ENCODE peak calls at places on chromosomes 7 and 10, in five cellular contexts. One of them, this sample, is unnamed.

GRCh38 chr10:30510184-30510931 is 76.4 kb downstream of the MAP3K8 start:
- DNase-seq in endothelial cell: no peak
- DNase-seq in lower lobe of right lung: no peak
- DNase-seq in neural progenitor cell: no peak
- DNase-seq in OCI-LY7: no peak
- DNase-seq in this sample: peak; percentile 47

GRCh38 chr10:29372920-29373319 is 84.0 kb downstream of the LYZL1 start:
- DNase-seq in neural progenitor cell: no peak
- DNase-seq in OCI-LY7: no peak
- DNase-seq in endothelial cell: no peak
- DNase-seq in lower lobe of right lung: no peak
- DNase-seq in this sample: no peak

GRCh38 chr10:3623746-3624145 is 161.3 kb downstream of the KLF6 start:
- DNase-seq in lower lobe of right lung: no peak
- DNase-seq in OCI-LY7: peak; percentile 92
- DNase-seq in endothelial cell: no peak
- DNase-seq in neural progenitor cell: no peak
- DNase-seq in this sample: no peak

GRCh38 chr7:1950623-1951523 is 280.8 kb downstream of the ELFN1 start:
- DNase-seq in endothelial cell: no peak
- DNase-seq in OCI-LY7: no peak
- DNase-seq in neural progenitor cell: no peak
- DNase-seq in lower lobe of right lung: peak; percentile 67
- DNase-seq in this sample: no peak

GRCh38 chr7:47681241-47681810 is 99.4 kb upstream of the TNS3 start:
- DNase-seq in endothelial cell: no peak
- DNase-seq in OCI-LY7: no peak
- DNase-seq in lower lobe of right lung: no peak
- DNase-seq in neural progenitor cell: no peak
- DNase-seq in this sample: no peak

GRCh38 chr7:139242741-139243281 is 11.8 kb downstream of the UBN2 start:
- DNase-seq in endothelial cell: no peak
- DNase-seq in OCI-LY7: no peak
- DNase-seq in lower lobe of right lung: no peak
- DNase-seq in neural progenitor cell: no peak
- DNase-seq in this sample: no peak

GRCh38 chr7:18535811-18536413 is 40.4 kb downstream of the HDAC9 start:
- DNase-seq in endothelial cell: no peak
- DNase-seq in OCI-LY7: peak; percentile 49
- DNase-seq in lower lobe of right lung: no peak
- DNase-seq in neural progenitor cell: no peak
- DNase-seq in this sample: no peak

GRCh38 chr10:4982764-4983226 is 19.6 kb downstream of the AKR1C1 start:
- DNase-seq in neural progenitor cell: no peak
- DNase-seq in OCI-LY7: no peak
- DNase-seq in endothelial cell: no peak
- DNase-seq in lower lobe of right lung: peak; percentile 55
- DNase-seq in this sample: no peak

GRCh38 chr7:105191329-105191728 is 177.3 kb downstream of the KMT2E start:
- DNase-seq in lower lobe of right lung: no peak
- DNase-seq in endothelial cell: no peak
- DNase-seq in OCI-LY7: no peak
- DNase-seq in neural progenitor cell: no peak
- DNase-seq in this sample: no peak

GRCh38 chr10:119401671-119402395 is 140.7 kb downstream of the RGS10 start:
- DNase-seq in OCI-LY7: no peak
- DNase-seq in endothelial cell: no peak
- DNase-seq in neural progenitor cell: no peak
- DNase-seq in lower lobe of right lung: peak; percentile 43
- DNase-seq in this sample: no peak

GRCh38 chr10:77182803-77183202 is 454.8 kb downstream of the KCNMA1 start:
- DNase-seq in endothelial cell: no peak
- DNase-seq in lower lobe of right lung: no peak
- DNase-seq in neural progenitor cell: no peak
- DNase-seq in OCI-LY7: no peak
- DNase-seq in this sample: no peak

GRCh38 chr10:132612571-132613504 is 75.3 kb downstream of the INPP5A start:
- DNase-seq in lower lobe of right lung: no peak
- DNase-seq in endothelial cell: no peak
- DNase-seq in OCI-LY7: no peak
- DNase-seq in neural progenitor cell: peak; percentile 32
- DNase-seq in this sample: no peak

GRCh38 chr10:97564776-97565175 is 7.8 kb upstream of the ANKRD2 start:
- DNase-seq in OCI-LY7: no peak
- DNase-seq in neural progenitor cell: no peak
- DNase-seq in endothelial cell: no peak
- DNase-seq in lower lobe of right lung: no peak
- DNase-seq in this sample: no peak

GRCh38 chr7:142880886-142881505 is 4.5 kb downstream of the TRPV6 start:
- DNase-seq in lower lobe of right lung: no peak
- DNase-seq in endothelial cell: peak; percentile 58
- DNase-seq in neural progenitor cell: peak; percentile 61
- DNase-seq in OCI-LY7: peak; percentile 53
- DNase-seq in this sample: peak; percentile 75

GRCh38 chr7:36284470-36284869 is 105.2 kb upstream of the ANLN start:
- DNase-seq in OCI-LY7: peak; percentile 18
- DNase-seq in neural progenitor cell: peak; percentile 53
- DNase-seq in lower lobe of right lung: no peak
- DNase-seq in endothelial cell: no peak
- DNase-seq in this sample: no peak
- TF ChIP-seq CTCF in OCI-LY7: peak; percentile 46
- TF ChIP-seq CTCF in neural progenitor cell: peak; percentile 22
- TF ChIP-seq CTCF in lower lobe of right lung: no peak
- TF ChIP-seq CTCF in endothelial cell: no peak
- TF ChIP-seq CTCF in this sample: peak; percentile 31

GRCh38 chr10:48884337-48885045 is 55.1 kb downstream of the LRRC18 start:
- DNase-seq in neural progenitor cell: no peak
- DNase-seq in OCI-LY7: no peak
- DNase-seq in lower lobe of right lung: no peak
- DNase-seq in endothelial cell: no peak
- DNase-seq in this sample: no peak

GRCh38 chr10:48887982-48888381 is 51.7 kb downstream of the LRRC18 start:
- DNase-seq in OCI-LY7: no peak
- DNase-seq in neural progenitor cell: no peak
- DNase-seq in endothelial cell: no peak
- DNase-seq in lower lobe of right lung: no peak
- DNase-seq in this sample: no peak

GRCh38 chr10:48882881-48883280 is 56.8 kb downstream of the LRRC18 start:
- DNase-seq in neural progenitor cell: no peak
- DNase-seq in lower lobe of right lung: no peak
- DNase-seq in endothelial cell: no peak
- DNase-seq in OCI-LY7: no peak
- DNase-seq in this sample: no peak

GRCh38 chr10:48881937-48882336 is 57.7 kb downstream of the LRRC18 start:
- DNase-seq in lower lobe of right lung: no peak
- DNase-seq in neural progenitor cell: no peak
- DNase-seq in endothelial cell: no peak
- DNase-seq in OCI-LY7: no peak
- DNase-seq in this sample: no peak

DNA sequence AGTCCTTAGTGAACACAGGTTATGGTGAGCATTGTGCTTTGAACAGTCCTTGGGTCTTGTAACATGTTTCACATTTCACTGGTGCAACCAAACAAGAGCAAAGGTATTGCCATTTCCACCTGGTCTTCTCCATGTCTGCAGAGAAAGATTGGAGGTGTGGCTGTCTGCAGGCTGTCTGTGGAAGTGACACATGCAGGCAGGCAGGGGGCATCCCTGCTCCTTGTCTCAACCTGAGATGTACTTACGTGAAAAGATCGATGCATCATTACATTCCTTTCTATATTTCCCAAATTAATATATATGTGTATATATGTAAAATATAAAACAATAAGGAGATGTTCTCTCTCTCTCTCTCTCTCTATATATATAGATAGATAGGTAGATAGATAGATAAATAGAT is 54.3 kb downstream of the LRRC18 start:
- DNase-seq in lower lobe of right lung: no peak
- DNase-seq in neural progenitor cell: peak; percentile 43
- DNase-seq in OCI-LY7: peak; percentile 19
- DNase-seq in endothelial cell: peak; percentile 35
- DNase-seq in this sample: no peak
- TF ChIP-seq CTCF in lower lobe of right lung: peak; percentile 23
- TF ChIP-seq CTCF in neural progenitor cell: peak; percentile 55
- TF ChIP-seq CTCF in OCI-LY7: peak; percentile 41
- TF ChIP-seq CTCF in endothelial cell: peak; percentile 23
- TF ChIP-seq CTCF in this sample: peak; percentile 15

DNA sequence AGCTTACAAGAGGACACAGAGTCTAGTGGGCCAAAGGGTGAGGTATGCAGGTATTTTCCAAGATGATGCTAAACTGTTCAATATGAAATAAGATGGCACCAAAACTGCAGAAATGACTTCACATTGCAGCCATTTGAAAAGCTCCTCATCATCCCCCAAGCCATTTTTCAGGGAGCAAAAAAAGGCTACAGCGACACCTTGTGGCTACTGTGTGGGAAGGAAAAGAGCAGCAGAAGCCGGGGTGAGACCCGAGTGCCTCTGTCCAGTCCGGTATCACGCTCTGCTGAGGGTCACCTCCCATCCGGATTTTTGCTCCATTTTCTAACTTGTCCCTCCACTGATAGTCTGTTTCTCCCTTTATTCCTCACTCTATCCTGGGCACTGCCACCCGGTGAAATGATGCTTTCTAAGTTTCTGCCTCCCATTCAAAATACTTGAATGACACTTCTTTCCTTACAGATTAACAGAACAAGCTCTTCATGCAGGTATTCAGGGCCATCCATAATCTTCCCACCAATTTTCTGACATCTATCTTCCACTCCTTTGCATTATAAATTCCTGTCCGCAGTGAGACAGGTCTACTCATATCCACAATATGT is 220.2 kb downstream of the DGKI start:
- DNase-seq in OCI-LY7: peak; percentile 25
- DNase-seq in lower lobe of right lung: no peak
- DNase-seq in neural progenitor cell: peak; percentile 80
- DNase-seq in endothelial cell: peak; percentile 70
- DNase-seq in this sample: peak; percentile 52
- TF ChIP-seq CTCF in OCI-LY7: peak; percentile 81
- TF ChIP-seq CTCF in lower lobe of right lung: peak; percentile 69
- TF ChIP-seq CTCF in neural progenitor cell: peak; percentile 87
- TF ChIP-seq CTCF in endothelial cell: peak; percentile 71
- TF ChIP-seq CTCF in this sample: peak; percentile 77

DNA sequence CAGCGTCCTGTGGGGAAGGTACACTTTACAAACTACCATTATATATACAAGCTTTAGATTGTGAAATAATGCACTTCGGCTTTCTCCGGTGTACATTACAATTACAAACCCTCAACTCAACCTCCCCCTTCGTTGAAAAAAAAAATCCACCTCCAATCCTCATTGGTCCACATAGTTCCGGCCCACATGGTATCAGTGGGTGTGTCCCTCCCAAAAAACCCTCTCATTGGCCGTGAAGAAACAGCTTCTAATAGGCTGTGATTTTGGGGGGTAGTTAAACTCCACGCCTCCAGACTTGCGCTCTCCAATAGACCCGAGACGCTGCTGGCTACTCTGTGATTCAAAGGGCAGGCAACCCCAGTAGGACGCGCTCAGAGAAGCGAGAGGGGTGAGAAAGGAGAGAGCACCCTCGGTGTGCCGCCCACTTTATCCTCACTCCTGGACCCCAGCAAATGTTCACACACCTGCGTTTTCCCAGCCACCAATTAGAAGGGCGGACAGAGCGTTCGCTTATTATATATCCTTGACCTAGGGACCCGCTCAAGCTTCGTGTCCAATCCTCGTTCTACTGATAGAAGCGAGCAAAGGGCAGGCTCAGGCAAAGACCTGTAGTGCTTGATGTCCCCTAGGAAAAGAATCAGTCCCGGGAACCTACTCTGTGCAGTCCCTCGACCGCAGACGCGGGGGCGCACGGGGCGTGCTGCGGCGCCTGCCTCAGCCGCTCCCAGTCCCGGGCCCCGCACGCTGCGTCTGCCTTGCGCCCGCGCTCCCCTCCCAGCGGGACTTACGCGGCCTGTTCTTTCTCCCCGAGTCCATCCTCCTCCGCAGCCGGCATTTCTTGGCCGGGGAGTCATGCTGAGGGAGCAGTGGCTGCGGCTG is 991 bp downstream of the PANK1 start:
- DNase-seq in endothelial cell: peak; percentile 66
- DNase-seq in lower lobe of right lung: peak; percentile 73
- DNase-seq in neural progenitor cell: peak; percentile 95
- DNase-seq in OCI-LY7: peak; percentile 96
- DNase-seq in this sample: peak; percentile 94
- TF ChIP-seq CTCF in endothelial cell: no peak
- TF ChIP-seq CTCF in lower lobe of right lung: no peak
- TF ChIP-seq CTCF in neural progenitor cell: peak; percentile 19
- TF ChIP-seq CTCF in OCI-LY7: peak; percentile 32
- TF ChIP-seq CTCF in this sample: no peak

GRCh38 chr7:22860784-22861482 is 38.3 kb upstream of the TOMM7 start:
- DNase-seq in endothelial cell: peak; percentile 41
- DNase-seq in lower lobe of right lung: no peak
- DNase-seq in OCI-LY7: peak; percentile 40
- DNase-seq in neural progenitor cell: peak; percentile 4
- DNase-seq in this sample: no peak
- TF ChIP-seq CTCF in endothelial cell: peak; percentile 67
- TF ChIP-seq CTCF in lower lobe of right lung: peak; percentile 51
- TF ChIP-seq CTCF in OCI-LY7: peak; percentile 84
- TF ChIP-seq CTCF in neural progenitor cell: peak; percentile 68
- TF ChIP-seq CTCF in this sample: peak; percentile 20

DNA sequence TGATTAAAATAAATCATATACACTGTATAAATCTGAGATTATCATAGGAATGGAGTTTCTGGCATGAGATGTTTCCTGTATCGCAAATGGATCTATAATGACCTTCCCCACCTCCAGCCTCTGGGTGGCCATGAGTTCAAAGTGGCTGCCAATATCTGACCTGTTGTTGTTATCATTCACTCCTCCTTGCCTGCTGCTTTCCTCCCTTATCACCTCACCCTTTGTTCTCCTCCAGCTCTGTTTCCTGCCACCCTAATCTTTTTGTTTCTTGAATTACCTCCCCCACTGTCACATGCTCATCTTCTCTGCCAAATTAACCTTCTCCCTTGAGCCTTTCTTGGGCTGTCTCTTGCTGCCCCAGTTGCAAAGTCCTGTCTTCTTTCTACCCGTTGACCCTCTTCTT is 12.0 kb downstream of the SCD start:
- DNase-seq in lower lobe of right lung: no peak
- DNase-seq in OCI-LY7: no peak
- DNase-seq in neural progenitor cell: no peak
- DNase-seq in endothelial cell: no peak
- DNase-seq in this sample: no peak
- TF ChIP-seq CTCF in lower lobe of right lung: no peak
- TF ChIP-seq CTCF in OCI-LY7: no peak
- TF ChIP-seq CTCF in neural progenitor cell: no peak
- TF ChIP-seq CTCF in endothelial cell: no peak
- TF ChIP-seq CTCF in this sample: no peak

DNA sequence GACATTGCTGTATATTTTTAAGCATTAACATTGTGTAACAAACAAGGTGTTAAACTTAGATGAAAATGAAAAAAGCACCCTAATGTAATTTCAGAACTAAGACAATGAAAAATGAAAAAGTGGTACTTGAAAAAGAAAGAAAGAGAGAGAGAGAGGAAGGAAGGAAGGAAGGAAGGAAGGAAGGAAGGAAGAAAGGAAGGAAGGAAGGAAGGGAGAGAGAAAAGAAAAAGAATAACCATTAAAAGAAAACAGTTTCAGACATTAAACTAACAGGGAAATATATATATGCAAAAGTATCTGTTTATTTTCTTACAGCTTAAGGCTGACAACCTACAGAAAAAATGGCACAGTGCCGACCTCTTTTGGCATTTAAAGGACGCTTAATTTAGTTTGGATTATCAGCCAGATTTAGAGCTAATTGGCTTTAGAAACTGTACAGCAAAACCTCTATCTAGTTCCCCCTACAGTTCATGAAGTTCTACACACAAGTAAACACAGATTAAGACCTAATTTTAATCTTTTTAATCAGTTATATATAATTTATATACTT is 13.8 kb downstream of the MTERF1 start:
- DNase-seq in lower lobe of right lung: no peak
- DNase-seq in neural progenitor cell: no peak
- DNase-seq in endothelial cell: no peak
- DNase-seq in OCI-LY7: no peak
- DNase-seq in this sample: no peak
- TF ChIP-seq CTCF in lower lobe of right lung: no peak
- TF ChIP-seq CTCF in neural progenitor cell: no peak
- TF ChIP-seq CTCF in endothelial cell: no peak
- TF ChIP-seq CTCF in OCI-LY7: no peak
- TF ChIP-seq CTCF in this sample: no peak